ENCODE peak calls at places on chromosome 1, in four cellular contexts. S, W, Q and Y are unnamed samples.

GRCh38 chr1:113046569-113046968 is 26.4 kb upstream of the LRIG2 start:
- ATAC-seq in S (no peak), W (no peak), Q (no peak), Y (no peak)

GRCh38 chr1:193940176-193940575 is 753.8 kb upstream of the B3GALT2 start:
- ATAC-seq in S (no peak), W (no peak), Q (no peak), Y (no peak)

GRCh38 chr1:933603-933940 is 9.8 kb downstream of the SAMD11 start:
- ATAC-seq in S (no peak), W (no peak), Q (no peak), Y (no peak)

GRCh38 chr1:94919241-94920030 is 7.5 kb downstream of the CNN3 start:
- ATAC-seq in S (no peak), W (no peak), Q (no peak), Y (no peak)

GRCh38 chr1:25182629-25183028 is 49.7 kb downstream of the SYF2 start:
- ATAC-seq in S (no peak), W (no peak), Q (peak; percentile 88), Y (no peak)

GRCh38 chr1:202586018-202586821 is 124.0 kb downstream of the SYT2 start:
- ATAC-seq in S (no peak), W (peak; percentile 73), Q (no peak), Y (no peak)

GRCh38 chr1:56297948-56298347 is 281.4 kb downstream of the PLPP3 start:
- ATAC-seq in S (no peak), W (peak; percentile 24), Q (no peak), Y (no peak)

GRCh38 chr1:101540161-101540560 is 303.3 kb downstream of the S1PR1 start:
- ATAC-seq in S (no peak), W (no peak), Q (no peak), Y (no peak)

GRCh38 chr1:236753964-236754363 is 41.1 kb upstream of the MTR start:
- ATAC-seq in S (no peak), W (no peak), Q (no peak), Y (no peak)

DNA sequence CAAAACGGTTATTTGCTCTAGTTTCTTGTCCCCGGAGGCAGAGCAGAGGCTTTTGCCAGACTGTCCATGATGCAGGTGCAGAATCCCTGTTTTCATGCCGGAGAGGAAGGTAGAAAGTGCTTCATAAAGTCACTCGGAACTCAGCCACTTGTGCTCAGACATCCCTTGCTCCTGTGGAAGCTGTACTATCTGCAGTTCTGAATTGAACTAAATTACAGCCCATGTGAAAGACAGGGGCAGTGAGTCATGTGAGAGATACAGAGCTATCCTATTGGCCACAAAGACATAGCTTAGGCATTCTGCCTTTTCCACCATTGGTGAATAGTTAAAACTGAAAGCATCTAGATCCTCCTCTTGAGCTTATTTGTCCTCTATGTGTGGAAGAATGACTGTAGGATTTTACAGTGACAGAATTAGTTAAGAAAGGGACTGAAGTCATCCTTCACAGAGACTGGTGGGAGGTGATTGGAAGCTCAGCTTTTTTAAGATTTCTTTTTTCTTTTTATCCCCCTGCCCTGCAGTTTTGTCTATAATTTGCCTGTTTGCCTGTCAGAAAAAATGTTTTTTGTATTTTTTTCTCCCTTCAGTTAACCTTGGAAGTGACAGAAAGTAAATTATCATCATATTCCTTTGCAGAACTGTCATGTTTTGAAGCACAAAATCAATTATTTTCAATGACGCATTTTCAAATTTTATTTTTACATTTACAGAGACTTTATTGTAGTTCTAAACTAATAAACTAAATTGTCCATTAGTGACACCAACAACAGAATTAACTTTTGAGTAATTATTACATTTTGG is 298.6 kb downstream of the PTPRC start:
- ATAC-seq in S (peak; percentile 97), W (peak; percentile 85), Q (peak; percentile 77), Y (peak; percentile 94)
- TF ChIP-seq POLR2A in S (peak; percentile 58), W (peak; percentile 87), Q (no peak), Y (peak; percentile 42)

GRCh38 chr1:160907976-160908375 is 23.0 kb upstream of the ITLN1 start:
- ATAC-seq in S (no peak), W (no peak), Q (no peak), Y (no peak)

GRCh38 chr1:160911925-160912324 is 26.9 kb upstream of the ITLN1 start:
- ATAC-seq in S (no peak), W (no peak), Q (no peak), Y (no peak)

GRCh38 chr1:160905617-160905989 is 20.6 kb upstream of the ITLN1 start:
- ATAC-seq in S (no peak), W (no peak), Q (no peak), Y (no peak)

GRCh38 chr1:160911441-160911840 is 26.5 kb upstream of the ITLN1 start:
- ATAC-seq in S (peak; percentile 8), W (no peak), Q (no peak), Y (no peak)

GRCh38 chr1:160910351-160910750 is 25.4 kb upstream of the ITLN1 start:
- ATAC-seq in S (no peak), W (no peak), Q (no peak), Y (no peak)
- H3K27ac ChIP-seq in S (no peak overlapping the region), W (no peak overlapping the region), Q (no peak overlapping the region), Y (no peak overlapping the region)

GRCh38 chr1:74505133-74505532 is 7.3 kb downstream of the LRRC53 start:
- ATAC-seq in S (no peak), W (no peak), Q (no peak), Y (no peak)
- TF ChIP-seq POLR2AphosphoS5 in S (no peak), W (no peak), Q (no peak), Y (no peak)

GRCh38 chr1:160251687-160252526 is 10.4 kb downstream of the DCAF8 start:
- ATAC-seq in S (peak; percentile 88), W (peak; percentile 98), Q (peak; percentile 96), Y (peak; percentile 95)

GRCh38 chr1:160257411-160258015 is 4.8 kb downstream of the DCAF8 start:
- ATAC-seq in S (no peak), W (no peak), Q (no peak), Y (no peak)

GRCh38 chr1:160258177-160258798 is 4.1 kb downstream of the DCAF8 start:
- ATAC-seq in S (no peak), W (no peak), Q (no peak), Y (no peak)

GRCh38 chr1:160256396-160257046 is 5.8 kb downstream of the DCAF8 start:
- ATAC-seq in S (no peak), W (no peak), Q (no peak), Y (no peak)

DNA sequence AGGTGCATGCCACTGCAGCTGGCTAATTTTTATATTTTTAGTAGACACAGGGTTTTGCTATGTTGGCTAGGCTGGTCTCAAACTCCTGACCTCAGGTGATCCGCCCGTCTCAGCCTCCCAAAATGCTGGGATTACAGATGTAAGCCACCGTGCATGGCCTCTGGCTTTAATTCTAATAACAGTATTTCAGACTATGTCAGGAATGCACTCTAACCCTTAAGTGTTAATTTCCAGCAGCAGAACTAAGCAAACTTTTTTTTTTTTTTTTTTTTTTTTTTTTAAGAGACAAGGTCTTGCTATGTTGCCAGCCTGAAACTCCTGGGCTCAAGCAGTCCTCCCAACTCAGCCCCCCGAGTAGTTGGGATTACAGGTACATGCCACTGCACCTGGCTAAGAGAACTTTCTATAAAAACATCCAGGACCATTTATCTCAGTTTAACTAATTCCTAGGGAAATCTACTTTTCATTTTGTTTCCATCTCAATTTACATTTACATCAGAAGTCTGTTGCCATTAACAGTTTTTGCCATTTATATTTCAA is 6.5 kb downstream of the DCAF8 start:
- ATAC-seq in S (no peak), W (no peak), Q (no peak), Y (no peak)
- TF ChIP-seq POLR2A in S (no peak), W (no peak), Q (no peak), Y (no peak)